ENCODE peak calls at places on chromosome 4, in four cellular contexts. N is IMR-90; Z is CD8-positive, alpha-beta T cell; J is substantia nigra. T is an unnamed sample.
A peak's percentile ranks its signal among the peaks of the same experiment; 100 is the strongest.

GRCh38 chr4:80026080-80026479 is 46.9 kb downstream of the ANTXR2 start:
- DNase-seq in N (peak; percentile 30), Z (no peak), J (no peak), T (no peak)

GRCh38 chr4:112951362-112951962 is 98.0 kb upstream of the ANK2 start:
- DNase-seq in N (peak; percentile 10), Z (no peak), J (no peak), T (no peak)

GRCh38 chr4:70838400-70838971 is 1.2 kb downstream of the GRSF1 start:
- DNase-seq in N (peak; percentile 10), Z (no peak), J (no peak), T (no peak)

GRCh38 chr4:100289530-100289888 is 99.2 kb upstream of the DDIT4L start:
- DNase-seq in N (no peak), Z (no peak), J (no peak), T (no peak)

GRCh38 chr4:169795585-169795984 is 37.8 kb upstream of the HPF1 start:
- DNase-seq in N (no peak), Z (no peak), J (no peak), T (no peak)

GRCh38 chr4:78293841-78294301 is 236.7 kb downstream of the FRAS1 start:
- DNase-seq in N (peak; percentile 74), Z (no peak), J (no peak), T (no peak)

GRCh38 chr4:6437682-6438264 is 34.6 kb downstream of the PPP2R2C start:
- DNase-seq in N (no peak), Z (no peak), J (no peak), T (no peak)

GRCh38 chr4:166044871-166045270 is 171.8 kb downstream of the TLL1 start:
- DNase-seq in N (no peak), Z (no peak), J (no peak), T (no peak)

GRCh38 chr4:30952526-30953219 is 232.5 kb downstream of the PCDH7 start:
- DNase-seq in N (no peak), Z (no peak), J (no peak), T (no peak)

GRCh38 chr4:41573458-41574129 is 35.6 kb downstream of the LIMCH1 start:
- DNase-seq in N (no peak), Z (no peak), J (no peak), T (no peak)

GRCh38 chr4:168643083-168643795 is 146.4 kb downstream of the PALLD start:
- DNase-seq in N (no peak), Z (no peak), J (no peak), T (no peak)

GRCh38 chr4:76156635-76157034 is 8.4 kb upstream of the NUP54 start:
- DNase-seq in N (peak; percentile 5), Z (no peak), J (no peak), T (no peak)

GRCh38 chr4:121785479-121785878 is 15.6 kb upstream of the EXOSC9 start:
- DNase-seq in N (no peak), Z (no peak), J (no peak), T (no peak)

GRCh38 chr4:10108818-10109783 is 7.5 kb downstream of the WDR1 start:
- DNase-seq in N (peak; percentile 55), Z (peak; percentile 16), J (no peak), T (no peak)

GRCh38 chr4:107896158-107896645 is 35.1 kb upstream of the CYP2U1 start:
- DNase-seq in N (peak; percentile 97), Z (no peak), J (no peak), T (no peak)

GRCh38 chr4:125719987-125720386 is 405.2 kb downstream of the FAT4 start:
- DNase-seq in N (peak; percentile 41), Z (no peak), J (no peak), T (no peak)

GRCh38 chr4:37822220-37822619 is 4.3 kb upstream of the PGM2 start:
- DNase-seq in N (no peak), Z (no peak), J (no peak), T (no peak)

GRCh38 chr4:155878611-155879010 is 12.5 kb upstream of the ASIC5 start:
- DNase-seq in N (no peak), Z (no peak), J (no peak), T (no peak)

GRCh38 chr4:128471576-128471975 is 184.0 kb upstream of the PGRMC2 start:
- DNase-seq in N (no peak), Z (no peak), J (no peak), T (no peak)

GRCh38 chr4:142383800-142384470 is 462.2 kb downstream of the INPP4B start:
- DNase-seq in N (no peak), Z (no peak), J (no peak), T (no peak)

GRCh38 chr4:23956601-23957364 is 66.9 kb upstream of the PPARGC1A start:
- DNase-seq in N (peak; percentile 43), Z (no peak), J (no peak), T (no peak)

GRCh38 chr4:187993827-187994226 is 1.7 kb upstream of the ZFP42 start:
- DNase-seq in N (peak; percentile 16), Z (no peak), J (no peak), T (no peak)

GRCh38 chr4:75287738-75288517 is 226.3 kb downstream of the RCHY1 start:
- DNase-seq in N (no peak), Z (no peak), J (no peak), T (no peak)

GRCh38 chr4:1615786-1616573 is 68.1 kb downstream of the FAM53A start:
- DNase-seq in N (no peak), Z (no peak), J (no peak), T (no peak)

GRCh38 chr4:101279377-101279871 is 67.9 kb downstream of the PPP3CA start:
- DNase-seq in N (peak; percentile 97), Z (no peak), J (no peak), T (no peak)

GRCh38 chr4:108954880-108955279 is 192.0 kb upstream of the ETNPPL start:
- DNase-seq in N (no peak), Z (no peak), J (no peak), T (no peak)

GRCh38 chr4:152807294-152807829 is 27.6 kb downstream of the ARFIP1 start:
- DNase-seq in N (peak; percentile 50), Z (no peak), J (no peak), T (no peak)

GRCh38 chr4:38664704-38665401 is 854 bp downstream of the KLF3 start:
- DNase-seq in N (peak; percentile 56), Z (no peak), J (peak; percentile 57), T (peak; percentile 52)

GRCh38 chr4:154877110-154877760 is 96.2 kb downstream of the RBM46 start:
- DNase-seq in N (peak; percentile 32), Z (no peak), J (no peak), T (no peak)

GRCh38 chr4:33850503-33850902 is 2393.8 kb downstream of the ARAP2 start:
- DNase-seq in N (no peak), Z (no peak), J (no peak), T (no peak)

GRCh38 chr4:23438764-23439163 is 451.1 kb downstream of the PPARGC1A start:
- DNase-seq in N (no peak), Z (no peak), J (no peak), T (no peak)

GRCh38 chr4:74278490-74278889 is 29.8 kb upstream of the EPGN start:
- DNase-seq in N (no peak), Z (no peak), J (no peak), T (no peak)

GRCh38 chr4:65580551-65580950 is 89.7 kb downstream of the EPHA5 start:
- DNase-seq in N (no peak), Z (no peak), J (no peak), T (no peak)

DNA sequence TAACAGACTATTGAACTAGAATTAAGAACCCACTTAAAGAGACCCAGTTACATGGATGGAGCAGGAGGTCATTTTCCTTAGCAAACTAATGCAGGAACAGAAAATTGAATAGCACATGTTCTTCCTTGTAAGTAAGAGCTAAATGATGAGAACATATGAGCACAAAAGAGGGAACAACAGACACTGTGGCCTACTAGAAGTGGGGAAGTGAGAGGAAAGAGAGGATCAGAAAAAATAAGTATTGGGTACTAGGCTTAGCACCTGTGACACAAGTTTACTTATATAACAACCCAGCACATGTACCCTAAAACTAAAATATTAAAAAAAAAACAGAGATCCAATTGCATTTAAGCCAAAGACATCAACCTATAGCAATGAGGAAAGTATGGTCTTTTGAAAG is 26.2 kb downstream of the ARAP2 start:
- DNase-seq in N (no peak), Z (no peak), J (no peak), T (no peak)
- H3K27ac ChIP-seq in N (no peak overlapping the region), Z (no peak overlapping the region), J (peak overlapping the region; percentile 75), T (peak overlapping the region; percentile 87)

DNA sequence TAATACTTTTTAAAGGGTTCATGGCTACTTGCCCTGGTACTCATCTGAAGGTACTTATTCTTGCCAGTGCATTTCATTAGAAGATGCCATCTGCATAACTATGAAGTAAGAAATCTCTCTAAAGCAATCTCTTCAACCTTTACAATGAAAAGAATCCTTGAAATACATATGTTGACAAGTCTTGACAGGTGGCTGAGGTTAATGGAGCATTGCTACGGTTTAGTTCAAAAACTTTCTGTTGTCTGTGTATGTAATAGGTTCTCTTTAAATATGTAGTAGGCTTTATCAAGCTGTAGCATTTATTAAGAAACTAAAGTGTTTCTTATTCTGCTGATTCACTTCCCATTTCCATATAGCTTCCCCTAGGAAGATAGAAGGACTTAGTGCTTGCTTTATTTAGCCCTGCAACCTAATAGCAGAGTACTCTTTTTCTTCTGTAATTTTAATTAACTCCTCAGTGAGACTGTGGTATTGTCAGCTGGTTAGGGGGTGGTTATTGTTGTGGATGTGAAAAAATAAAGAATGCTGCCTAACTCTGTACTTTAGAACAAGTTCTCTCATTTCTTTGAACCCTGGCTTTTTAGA is 39.3 kb downstream of the SLAIN2 start:
- DNase-seq in N (no peak), Z (no peak), J (no peak), T (no peak)
- H3K27ac ChIP-seq in N (no peak overlapping the region), Z (no peak overlapping the region), J (no peak overlapping the region), T (no peak overlapping the region)

GRCh38 chr4:89752932-89753598 is 83.9 kb downstream of the SNCA start:
- DNase-seq in N (peak; percentile 92), Z (no peak), J (no peak), T (no peak)
- H3K27ac ChIP-seq in N (peak overlapping the region; percentile 86), Z (no peak overlapping the region), J (peak overlapping the region; percentile 47), T (peak overlapping the region; percentile 77)

DNA sequence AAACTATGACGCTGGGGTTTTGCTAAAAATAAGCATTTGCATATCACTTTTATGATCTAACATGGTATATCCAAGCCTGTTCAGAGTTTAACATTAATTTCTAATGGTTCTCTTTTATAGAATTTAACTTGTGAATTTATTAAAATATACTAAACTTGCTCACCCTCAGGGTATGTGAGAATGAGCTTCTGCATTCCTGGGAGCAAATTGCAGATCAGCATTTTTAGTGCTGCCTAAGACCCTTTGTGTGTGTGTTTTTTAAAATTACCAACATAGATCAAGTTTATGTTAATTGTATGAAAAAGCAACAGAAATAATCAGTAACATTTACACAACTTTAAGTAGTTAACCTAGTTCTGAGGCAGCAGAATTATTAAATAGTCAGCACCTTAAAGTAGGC is 218.0 kb upstream of the AGA start:
- DNase-seq in N (no peak), Z (no peak), J (no peak), T (no peak)
- H3K27ac ChIP-seq in N (no peak overlapping the region), Z (no peak overlapping the region), J (no peak overlapping the region), T (no peak overlapping the region)

GRCh38 chr4:7787681-7788141 is 151.9 kb downstream of the AFAP1 start:
- DNase-seq in N (no peak), Z (no peak), J (no peak), T (no peak)
- H3K27ac ChIP-seq in N (no peak overlapping the region), Z (no peak overlapping the region), J (no peak overlapping the region), T (no peak overlapping the region)